ENCODE peak calls at places on chromosomes 13 and 19, in nine cellular contexts. H is K562, K is neural progenitor cell, J is OCI-LY7, A is HCT116, V is mesenchymal stem cell, O is IMR-90, G is fibroblast of lung, Z is neuronal stem cell. U is an unnamed sample. For H3K4me1, the result is how much of the 10 kb centered on the place peaks cover.

GRCh38 chr13:100363874-100364273 is 224.7 kb downstream of the GGACT start:
- DNase-seq in J (no peak), G (peak), Z (no peak), O (peak), K (no peak), V (peak), A (no peak), H (no peak), U (peak)

GRCh38 chr13:20960663-20961309 is 58.2 kb upstream of the XPO4 start:
- DNase-seq in A (no peak), Z (no peak), J (no peak), H (peak), O (no peak), V (no peak), K (no peak), G (no peak), U (no peak)

GRCh38 chr19:3171894-3172679 is 6.5 kb upstream of the S1PR4 start:
- DNase-seq in A (no peak), G (no peak), Z (no peak), V (no peak), H (no peak), J (no peak), O (no peak), K (no peak), U (peak)

GRCh38 chr13:95509521-95510315 is 42.8 kb upstream of the CLDN10 start:
- DNase-seq in A (no peak), G (peak), V (peak), H (no peak), J (no peak), K (no peak), Z (no peak), O (peak), U (peak)

GRCh38 chr19:7983995-7984837 is 21.2 kb downstream of the ELAVL1 start:
- DNase-seq in G (no peak), K (no peak), Z (no peak), A (no peak), J (no peak), V (no peak), O (no peak), H (no peak), U (peak)

GRCh38 chr19:35612224-35612558 is 344 bp upstream of the HAUS5 start:
- DNase-seq in H (no peak), G (no peak), J (no peak), A (no peak), O (no peak), K (no peak), V (no peak), Z (peak), U (no peak)

GRCh38 chr19:47507031-47507430 is 7.8 kb downstream of the NAPA start:
- DNase-seq in G (no peak), O (no peak), K (no peak), A (no peak), Z (no peak), H (no peak), V (no peak), J (no peak), U (no peak)

GRCh38 chr19:43525836-43526771 is 897 bp downstream of the ETHE1 start:
- DNase-seq in K (peak), O (peak), A (no peak), G (no peak), H (no peak), Z (no peak), J (no peak), V (peak), U (peak)

GRCh38 chr19:6890421-6890913 is 3.1 kb downstream of the ADGRE1 start:
- DNase-seq in A (no peak), G (no peak), Z (no peak), O (no peak), K (no peak), V (no peak), H (no peak), J (peak), U (no peak)

GRCh38 chr13:84563611-84564010 is 681.3 kb upstream of the SLITRK1 start:
- DNase-seq in J (no peak), K (no peak), G (no peak), A (no peak), Z (no peak), H (no peak), V (no peak), O (no peak), U (no peak)

GRCh38 chr19:32630338-32630737 is 44.6 kb downstream of the ANKRD27 start:
- DNase-seq in G (no peak), J (no peak), H (no peak), Z (no peak), A (no peak), V (no peak), O (no peak), K (no peak), U (no peak)

GRCh38 chr13:26280822-26281221 is 26.9 kb downstream of the CDK8 start:
- DNase-seq in G (peak), Z (no peak), V (no peak), J (no peak), A (no peak), K (no peak), H (no peak), O (no peak), U (no peak)

GRCh38 chr13:111668451-111668850 is 348.0 kb downstream of the TEX29 start:
- DNase-seq in V (no peak), H (no peak), A (no peak), J (no peak), K (no peak), O (no peak), G (no peak), Z (no peak), U (no peak)

GRCh38 chr13:94416454-94417080 is 62.9 kb downstream of the DCT start:
- DNase-seq in Z (peak), O (peak), K (peak), V (peak), J (peak), A (peak), G (peak), H (peak), U (no peak)

GRCh38 chr13:25899952-25900351 is 151.9 kb downstream of the SHISA2 start:
- DNase-seq in Z (no peak), G (no peak), K (no peak), J (no peak), O (no peak), H (no peak), A (no peak), V (no peak), U (no peak)

GRCh38 chr19:14147797-14148605 is 11.6 kb upstream of the ASF1B start:
- DNase-seq in V (peak), A (peak), O (peak), G (peak), Z (no peak), K (peak), H (peak), J (peak), U (peak)

GRCh38 chr13:98344392-98344791 is 167.3 kb upstream of the RNF113B start:
- DNase-seq in O (no peak), A (no peak), V (no peak), K (no peak), H (no peak), Z (no peak), G (no peak), J (no peak), U (no peak)

GRCh38 chr19:16376241-16376640 is 51.6 kb downstream of the KLF2 start:
- DNase-seq in Z (no peak), V (no peak), J (no peak), K (no peak), H (no peak), G (no peak), O (no peak), A (no peak), U (peak)

GRCh38 chr13:36665630-36666029 is 8.2 kb upstream of the SERTM1 start:
- DNase-seq in O (no peak), V (no peak), Z (no peak), G (no peak), K (no peak), J (no peak), A (no peak), H (no peak), U (no peak)

GRCh38 chr19:31517466-31518180 is 168.4 kb upstream of the TSHZ3 start:
- DNase-seq in H (no peak), K (no peak), O (no peak), V (no peak), Z (no peak), A (no peak), G (no peak), J (no peak), U (no peak)

GRCh38 chr13:98219685-98220084 is 42.6 kb upstream of the RNF113B start:
- DNase-seq in Z (no peak), G (no peak), H (no peak), V (no peak), J (no peak), O (no peak), A (no peak), K (no peak), U (no peak)

GRCh38 chr19:12670159-12670928 is 3.7 kb downstream of the WDR83 start:
- DNase-seq in Z (no peak), V (no peak), K (no peak), H (no peak), G (no peak), J (no peak), O (no peak), A (no peak), U (peak)

GRCh38 chr19:10551698-10552301 is 8.1 kb downstream of the ATG4D start:
- DNase-seq in O (no peak), K (no peak), J (peak), V (peak), H (no peak), A (peak), Z (no peak), G (no peak), U (peak)

GRCh38 chr13:26965976-26966375 is 205.4 kb upstream of the GPR12 start:
- DNase-seq in K (no peak), G (peak), J (no peak), H (no peak), Z (no peak), A (no peak), V (no peak), O (peak), U (no peak)

GRCh38 chr19:1171755-1172352 is 2.2 kb downstream of the SBNO2 start:
- DNase-seq in G (no peak), A (no peak), V (no peak), J (no peak), O (no peak), H (no peak), K (peak), Z (no peak), U (no peak)

GRCh38 chr13:112740502-112741131 is 50.8 kb downstream of the ATP11A start:
- DNase-seq in G (peak), Z (no peak), V (peak), J (no peak), K (no peak), O (peak), A (no peak), H (peak), U (peak)

GRCh38 chr19:55460670-55461258 is 678 bp downstream of the ISOC2 start:
- DNase-seq in J (peak), A (no peak), G (peak), K (peak), V (peak), H (peak), Z (peak), O (peak), U (peak)

GRCh38 chr19:38812841-38813320 is at the start of gene LGALS4:
- DNase-seq in A (no peak), H (no peak), V (no peak), O (no peak), J (no peak), K (no peak), G (no peak), Z (no peak), U (peak)

GRCh38 chr19:44857837-44858236 is 11.7 kb downstream of the NECTIN2 start:
- DNase-seq in A (no peak), K (no peak), J (no peak), O (no peak), G (no peak), V (no peak), H (no peak), Z (no peak), U (no peak)

GRCh38 chr13:93227906-93228801 is 1.5 kb downstream of the GPC6 start:
- DNase-seq in Z (peak), H (peak), G (peak), J (no peak), O (peak), V (peak), A (no peak), K (peak), U (peak)

GRCh38 chr13:111981446-111982165 is 85.3 kb upstream of the SOX1 start:
- DNase-seq in A (no peak), Z (no peak), K (no peak), H (no peak), J (no peak), O (no peak), V (no peak), G (no peak), U (no peak)

GRCh38 chr19:41000310-41000737 is 9.2 kb downstream of the CYP2B6 start:
- DNase-seq in K (no peak), O (no peak), J (no peak), A (peak), Z (no peak), V (no peak), G (no peak), H (peak), U (no peak)

GRCh38 chr13:112606125-112607001 is 18.4 kb upstream of the TUBGCP3 start:
- DNase-seq in H (peak), A (peak), O (peak), V (peak), Z (peak), K (peak), G (peak), J (peak), U (peak)

GRCh38 chr13:31172535-31172934 is 10.8 kb upstream of the HSPH1 start:
- DNase-seq in H (no peak), Z (no peak), A (peak), J (no peak), K (no peak), O (peak), G (peak), V (peak), U (peak)

GRCh38 chr19:37683520-37683919 is 28.3 kb upstream of the ZFP30 start:
- DNase-seq in G (no peak), Z (no peak), K (no peak), H (no peak), V (no peak), J (no peak), O (no peak), A (no peak), U (no peak)

GRCh38 chr19:44988896-44989563 is 12.2 kb upstream of the RELB start:
- DNase-seq in V (peak), G (peak), Z (peak), J (peak), O (peak), H (peak), A (peak), K (peak), U (peak)

GRCh38 chr13:113152894-113153809 is 5.3 kb upstream of the PROZ start:
- DNase-seq in H (peak), K (peak), O (no peak), J (peak), Z (peak), V (peak), G (peak), A (no peak), U (peak)

GRCh38 chr19:14091885-14092462 is 1.4 kb upstream of the SAMD1 start:
- DNase-seq in G (no peak), A (no peak), H (peak), O (no peak), Z (peak), K (peak), J (peak), V (peak), U (peak)

GRCh38 chr13:105928901-105929300 is 606.6 kb downstream of the EFNB2 start:
- DNase-seq in J (no peak), V (no peak), G (peak), H (no peak), A (no peak), Z (no peak), K (no peak), O (no peak), U (no peak)

GRCh38 chr13:105925496-105925895 is 610.0 kb downstream of the EFNB2 start:
- DNase-seq in Z (no peak), K (no peak), J (no peak), A (no peak), V (peak), O (peak), G (peak), H (no peak), U (no peak)

GRCh38 chr13:105928048-105928447 is 607.4 kb downstream of the EFNB2 start:
- DNase-seq in A (no peak), G (peak), O (no peak), Z (no peak), V (no peak), J (no peak), H (no peak), K (no peak), U (no peak)

DNA sequence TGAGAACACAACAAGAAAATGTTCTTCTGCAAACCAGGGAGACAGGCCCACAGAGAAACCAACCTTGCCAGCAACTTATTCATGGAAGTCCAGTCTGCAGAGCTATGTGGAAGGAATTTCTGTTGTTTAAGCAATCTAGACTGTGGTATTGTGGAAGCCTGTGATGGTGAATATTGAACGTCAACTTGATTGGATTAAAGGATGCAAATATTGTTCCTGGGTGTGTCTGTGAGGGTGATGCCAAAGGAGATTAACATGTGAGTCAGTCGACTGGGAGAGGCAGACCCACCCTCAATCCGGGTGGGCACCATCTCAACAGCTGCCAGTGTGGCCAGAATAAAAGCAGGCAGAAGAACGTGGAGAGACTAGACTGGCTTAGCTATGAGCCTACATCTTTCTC is 606.0 kb downstream of the EFNB2 start:
- DNase-seq in O (no peak), H (no peak), K (no peak), J (no peak), G (peak), V (no peak), A (no peak), Z (no peak), U (no peak)
- H2AFZ ChIP-seq in O (no peak), H (no peak), K (no peak), J (no peak), G (no peak), V (no peak), A (no peak), Z (no peak), U (no peak)

GRCh38 chr19:4181053-4181508 is 1.3 kb downstream of the SIRT6 start:
- DNase-seq in O (no peak), G (no peak), K (no peak), V (no peak), H (peak), J (peak), Z (no peak), A (no peak), U (peak)
- H3K4me2 ChIP-seq in O (no peak), G (no peak), K (peak), V (no peak), H (peak), J (peak), Z (no peak), A (peak), U (peak)

DNA sequence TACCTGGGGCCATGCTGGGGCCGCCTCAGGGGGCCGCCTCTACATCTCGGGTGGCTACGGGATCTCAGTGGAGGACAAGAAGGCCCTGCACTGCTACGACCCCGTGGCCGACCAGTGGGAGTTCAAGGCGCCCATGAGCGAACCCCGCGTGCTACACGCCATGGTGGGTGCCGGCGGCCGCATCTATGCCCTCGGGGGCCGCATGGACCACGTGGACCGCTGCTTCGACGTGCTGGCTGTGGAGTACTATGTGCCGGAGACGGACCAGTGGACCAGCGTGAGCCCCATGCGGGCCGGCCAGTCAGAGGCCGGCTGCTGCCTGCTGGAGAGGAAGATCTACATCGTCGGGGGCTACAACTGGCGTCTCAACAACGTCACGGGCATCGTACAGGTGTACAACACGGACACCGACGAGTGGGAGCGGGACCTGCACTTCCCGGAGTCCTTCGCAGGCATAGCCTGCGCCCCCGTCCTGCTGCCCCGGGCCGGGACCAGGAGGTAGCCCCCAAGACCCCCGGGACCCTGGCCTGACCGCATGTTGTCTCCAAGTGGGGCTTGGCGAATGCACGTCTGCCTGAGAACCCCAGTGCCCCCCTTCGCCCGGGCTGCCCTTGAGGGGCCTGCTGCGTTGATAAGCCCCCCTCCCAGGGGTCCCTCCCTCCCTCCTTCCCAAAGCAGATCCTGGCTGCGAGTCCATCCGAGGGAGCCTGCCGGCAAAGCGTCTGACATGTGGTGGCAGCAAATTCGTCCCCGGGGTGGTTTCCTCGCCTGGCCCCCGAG is 14.5 kb upstream of the CRTC1 start:
- DNase-seq in Z (no peak), K (no peak), J (no peak), O (no peak), V (no peak), G (no peak), A (no peak), H (no peak), U (peak)
- H3K4me1 ChIP-seq in Z (under half), K (under half), J (under half), O (under half), V (under half), G (under half), A (under half), H (under half), U (under half)

DNA sequence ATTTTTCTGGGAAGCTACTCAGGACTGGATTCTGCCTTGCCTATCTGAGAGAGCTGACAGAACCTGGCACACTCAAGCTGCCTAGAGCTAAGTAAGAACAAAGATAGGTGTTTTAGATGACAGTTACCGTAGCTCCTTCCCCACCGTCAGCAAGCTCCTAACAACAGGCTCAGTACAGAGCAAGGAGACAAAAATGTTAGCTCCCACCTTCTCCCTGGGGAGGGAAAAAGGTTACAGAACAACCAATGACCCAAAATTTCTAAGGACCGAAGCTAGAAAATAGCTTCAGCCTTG is 1058.2 kb upstream of the PCDH20 start:
- DNase-seq in A (no peak), Z (no peak), O (no peak), G (no peak), J (no peak), V (no peak), H (no peak), K (no peak), U (no peak)
- H2AFZ ChIP-seq in A (no peak), Z (no peak), O (no peak), G (no peak), J (no peak), V (no peak), H (no peak), K (peak), U (no peak)

U was measured in osteoblast.